ENCODE peak calls at places on chromosomes 2 and 18, in five cellular contexts. One of them, this sample, is unnamed.

GRCh38 chr18:57002627-57003026 is 144.3 kb upstream of the BOD1L2 start:
- DNase-seq in PC-3: no peak
- DNase-seq in hepatocyte: no peak
- DNase-seq in GM23248: no peak
- DNase-seq in SK-N-SH: no peak
- DNase-seq in this sample: no peak

GRCh38 chr18:63161728-63162195 is 157.8 kb downstream of the BCL2 start:
- DNase-seq in SK-N-SH: no peak
- DNase-seq in hepatocyte: peak
- DNase-seq in PC-3: peak
- DNase-seq in GM23248: peak
- DNase-seq in this sample: no peak

GRCh38 chr2:234286118-234286598 is 210.7 kb downstream of the ARL4C start:
- DNase-seq in GM23248: no peak
- DNase-seq in hepatocyte: no peak
- DNase-seq in SK-N-SH: no peak
- DNase-seq in PC-3: no peak
- DNase-seq in this sample: no peak

GRCh38 chr2:187594801-187595200 is 40.6 kb upstream of the TFPI start:
- DNase-seq in SK-N-SH: no peak
- DNase-seq in hepatocyte: no peak
- DNase-seq in GM23248: peak
- DNase-seq in PC-3: no peak
- DNase-seq in this sample: no peak

GRCh38 chr2:197904446-197904845 is 100.1 kb downstream of the PLCL1 start:
- DNase-seq in hepatocyte: no peak
- DNase-seq in SK-N-SH: no peak
- DNase-seq in PC-3: no peak
- DNase-seq in GM23248: no peak
- DNase-seq in this sample: no peak

GRCh38 chr2:109234355-109234754 is 105.3 kb downstream of the SH3RF3 start:
- DNase-seq in GM23248: no peak
- DNase-seq in SK-N-SH: no peak
- DNase-seq in PC-3: no peak
- DNase-seq in hepatocyte: no peak
- DNase-seq in this sample: no peak

GRCh38 chr18:8601277-8602032 is 7.8 kb upstream of the RAB12 start:
- DNase-seq in GM23248: no peak
- DNase-seq in hepatocyte: no peak
- DNase-seq in PC-3: no peak
- DNase-seq in SK-N-SH: no peak
- DNase-seq in this sample: peak

GRCh38 chr2:232365621-232366321 is 12.8 kb upstream of the ALPP start:
- DNase-seq in PC-3: peak
- DNase-seq in hepatocyte: peak
- DNase-seq in GM23248: peak
- DNase-seq in SK-N-SH: peak
- DNase-seq in this sample: peak

GRCh38 chr18:46278481-46279465 is 174.6 kb downstream of the HAUS1 start:
- DNase-seq in hepatocyte: no peak
- DNase-seq in PC-3: peak
- DNase-seq in SK-N-SH: no peak
- DNase-seq in GM23248: peak
- DNase-seq in this sample: no peak

GRCh38 chr2:134466141-134466540 is 212.3 kb downstream of the MGAT5 start:
- DNase-seq in PC-3: peak
- DNase-seq in hepatocyte: peak
- DNase-seq in GM23248: peak
- DNase-seq in SK-N-SH: peak
- DNase-seq in this sample: peak

GRCh38 chr2:10933700-10934225 is 22.0 kb downstream of the KCNF1 start:
- DNase-seq in PC-3: peak
- DNase-seq in hepatocyte: no peak
- DNase-seq in SK-N-SH: no peak
- DNase-seq in GM23248: peak
- DNase-seq in this sample: no peak

GRCh38 chr2:222707689-222708273 is 36.3 kb downstream of the MOGAT1 start:
- DNase-seq in PC-3: peak
- DNase-seq in hepatocyte: peak
- DNase-seq in GM23248: peak
- DNase-seq in SK-N-SH: no peak
- DNase-seq in this sample: no peak

GRCh38 chr2:73920577-73921545 is 5.8 kb upstream of the DGUOK start:
- DNase-seq in SK-N-SH: peak
- DNase-seq in hepatocyte: peak
- DNase-seq in GM23248: peak
- DNase-seq in PC-3: no peak
- DNase-seq in this sample: peak

GRCh38 chr2:147204102-147204501 is 640.7 kb upstream of the ACVR2A start:
- DNase-seq in GM23248: peak
- DNase-seq in PC-3: peak
- DNase-seq in SK-N-SH: no peak
- DNase-seq in hepatocyte: no peak
- DNase-seq in this sample: no peak

GRCh38 chr2:200258881-200259576 is 47.5 kb upstream of the SPATS2L start:
- DNase-seq in hepatocyte: no peak
- DNase-seq in SK-N-SH: no peak
- DNase-seq in GM23248: no peak
- DNase-seq in PC-3: peak
- DNase-seq in this sample: no peak

GRCh38 chr18:37309059-37309458 is 256.5 kb downstream of the CELF4 start:
- DNase-seq in hepatocyte: no peak
- DNase-seq in SK-N-SH: no peak
- DNase-seq in PC-3: no peak
- DNase-seq in GM23248: no peak
- DNase-seq in this sample: no peak

GRCh38 chr2:46286715-46287114 is 10.5 kb upstream of the EPAS1 start:
- DNase-seq in PC-3: peak
- DNase-seq in GM23248: no peak
- DNase-seq in SK-N-SH: no peak
- DNase-seq in hepatocyte: no peak
- DNase-seq in this sample: no peak

GRCh38 chr2:21032338-21033236 is 11.3 kb downstream of the APOB start:
- DNase-seq in SK-N-SH: no peak
- DNase-seq in GM23248: no peak
- DNase-seq in hepatocyte: no peak
- DNase-seq in PC-3: no peak
- DNase-seq in this sample: no peak

GRCh38 chr2:12684471-12684936 is 32.2 kb upstream of the TRIB2 start:
- DNase-seq in GM23248: peak
- DNase-seq in PC-3: peak
- DNase-seq in SK-N-SH: no peak
- DNase-seq in hepatocyte: no peak
- DNase-seq in this sample: no peak

GRCh38 chr18:13483316-13484270 is 242.8 kb downstream of the FAM210A start:
- DNase-seq in SK-N-SH: no peak
- DNase-seq in hepatocyte: no peak
- DNase-seq in GM23248: no peak
- DNase-seq in PC-3: no peak
- DNase-seq in this sample: no peak

GRCh38 chr2:60581461-60582282 is 28.2 kb upstream of the BCL11A start:
- DNase-seq in SK-N-SH: peak
- DNase-seq in hepatocyte: peak
- DNase-seq in GM23248: peak
- DNase-seq in PC-3: peak
- DNase-seq in this sample: peak

GRCh38 chr18:5966514-5966913 is 71.2 kb upstream of the TMEM200C start:
- DNase-seq in hepatocyte: peak
- DNase-seq in PC-3: peak
- DNase-seq in GM23248: peak
- DNase-seq in SK-N-SH: no peak
- DNase-seq in this sample: no peak

GRCh38 chr2:101349893-101350662 is 37.2 kb downstream of the CREG2 start:
- DNase-seq in GM23248: peak
- DNase-seq in hepatocyte: peak
- DNase-seq in PC-3: peak
- DNase-seq in SK-N-SH: no peak
- DNase-seq in this sample: no peak

GRCh38 chr2:158530829-158531228 is 74.1 kb downstream of the PKP4 start:
- DNase-seq in PC-3: no peak
- DNase-seq in SK-N-SH: no peak
- DNase-seq in GM23248: no peak
- DNase-seq in hepatocyte: no peak
- DNase-seq in this sample: no peak

GRCh38 chr2:15948704-15948957 is 8.3 kb downstream of the MYCN start:
- DNase-seq in SK-N-SH: no peak
- DNase-seq in hepatocyte: no peak
- DNase-seq in GM23248: no peak
- DNase-seq in PC-3: no peak
- DNase-seq in this sample: no peak

GRCh38 chr2:214808481-214808931 is 977 bp downstream of the BARD1 start:
- DNase-seq in PC-3: peak
- DNase-seq in SK-N-SH: no peak
- DNase-seq in hepatocyte: no peak
- DNase-seq in GM23248: peak
- DNase-seq in this sample: peak

GRCh38 chr2:159797468-159798375 is at the start of gene CD302:
- DNase-seq in SK-N-SH: peak
- DNase-seq in GM23248: peak
- DNase-seq in PC-3: peak
- DNase-seq in hepatocyte: peak
- DNase-seq in this sample: no peak

GRCh38 chr2:3654031-3654430 is 4.0 kb upstream of the ALLC start:
- DNase-seq in PC-3: no peak
- DNase-seq in GM23248: no peak
- DNase-seq in SK-N-SH: no peak
- DNase-seq in hepatocyte: no peak
- DNase-seq in this sample: no peak

GRCh38 chr2:25379535-25379934 is 37.8 kb upstream of the DNMT3A start:
- DNase-seq in PC-3: no peak
- DNase-seq in SK-N-SH: no peak
- DNase-seq in GM23248: no peak
- DNase-seq in hepatocyte: peak
- DNase-seq in this sample: no peak

GRCh38 chr18:56451188-56451587 is 187.2 kb downstream of the TXNL1 start:
- DNase-seq in PC-3: peak
- DNase-seq in GM23248: peak
- DNase-seq in hepatocyte: no peak
- DNase-seq in SK-N-SH: no peak
- DNase-seq in this sample: no peak

GRCh38 chr2:176562359-176563043 is 293.3 kb downstream of the MTX2 start:
- DNase-seq in GM23248: peak
- DNase-seq in SK-N-SH: no peak
- DNase-seq in PC-3: peak
- DNase-seq in hepatocyte: no peak
- DNase-seq in this sample: no peak

GRCh38 chr2:96869281-96869823 is 528 bp downstream of the SEMA4C start:
- DNase-seq in SK-N-SH: peak
- DNase-seq in hepatocyte: peak
- DNase-seq in GM23248: peak
- DNase-seq in PC-3: peak
- DNase-seq in this sample: no peak

GRCh38 chr2:112093216-112093615 is 38.1 kb downstream of the TMEM87B start:
- DNase-seq in PC-3: no peak
- DNase-seq in GM23248: peak
- DNase-seq in hepatocyte: no peak
- DNase-seq in SK-N-SH: no peak
- DNase-seq in this sample: no peak

GRCh38 chr2:128408349-128409305 is 90.0 kb upstream of the HS6ST1 start:
- DNase-seq in PC-3: peak
- DNase-seq in GM23248: peak
- DNase-seq in SK-N-SH: peak
- DNase-seq in hepatocyte: no peak
- DNase-seq in this sample: no peak

GRCh38 chr2:16059393-16060016 is 119.2 kb downstream of the MYCN start:
- DNase-seq in hepatocyte: no peak
- DNase-seq in GM23248: no peak
- DNase-seq in SK-N-SH: no peak
- DNase-seq in PC-3: no peak
- DNase-seq in this sample: no peak

GRCh38 chr2:214809751-214810564 is 475 bp upstream of the BARD1 start:
- DNase-seq in GM23248: peak
- DNase-seq in hepatocyte: peak
- DNase-seq in SK-N-SH: peak
- DNase-seq in PC-3: peak
- DNase-seq in this sample: peak

DNA sequence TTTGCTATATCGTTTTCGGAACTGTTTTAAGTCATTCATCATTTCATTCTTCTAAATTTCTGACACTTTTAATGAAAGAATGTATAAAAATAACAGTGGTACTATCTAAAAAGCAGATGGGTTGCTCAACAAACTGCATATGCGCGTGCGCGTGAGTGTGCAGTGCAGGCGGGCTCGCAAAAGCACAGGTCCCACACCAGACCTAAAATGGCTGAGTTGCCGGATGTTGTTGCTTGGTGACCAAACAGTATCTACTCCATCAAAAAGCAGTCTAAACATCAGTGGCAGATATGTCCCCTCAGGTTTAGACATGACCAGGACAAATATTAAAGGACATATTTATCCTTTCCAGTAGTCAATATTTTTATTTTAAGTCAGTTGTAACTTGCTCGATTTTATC is 5.1 kb downstream of the NOL4 start:
- DNase-seq in PC-3: no peak
- DNase-seq in hepatocyte: no peak
- DNase-seq in SK-N-SH: peak
- DNase-seq in GM23248: no peak
- DNase-seq in this sample: no peak
- H3K4me3 ChIP-seq in PC-3: no peak
- H3K4me3 ChIP-seq in hepatocyte: no peak
- H3K4me3 ChIP-seq in SK-N-SH: peak
- H3K4me3 ChIP-seq in GM23248: no peak
- H3K4me3 ChIP-seq in this sample: no peak

DNA sequence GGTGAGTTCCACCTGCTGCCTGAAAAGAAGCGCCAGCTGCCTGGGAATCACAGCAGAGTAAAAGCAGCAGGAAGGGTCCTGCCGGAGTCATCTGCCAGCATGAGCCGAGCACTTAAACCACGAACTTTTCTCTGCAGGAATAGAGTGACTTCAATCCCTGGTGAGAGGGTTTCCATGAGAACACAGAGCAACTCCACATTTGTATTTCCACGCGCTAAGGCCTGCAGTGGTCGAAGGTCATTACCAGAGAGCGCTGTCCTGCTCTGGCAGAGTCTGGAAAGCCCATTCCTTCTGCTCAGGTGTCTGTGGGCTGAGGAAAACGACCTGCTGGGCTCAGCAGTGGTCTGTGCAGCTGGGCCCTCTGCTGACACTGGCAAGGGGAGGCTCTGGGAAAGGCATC is 6.7 kb downstream of the PASK start:
- DNase-seq in SK-N-SH: no peak
- DNase-seq in PC-3: no peak
- DNase-seq in hepatocyte: no peak
- DNase-seq in GM23248: no peak
- DNase-seq in this sample: no peak
- TF ChIP-seq EZH2phosphoT487 in SK-N-SH: no peak
- TF ChIP-seq EZH2phosphoT487 in PC-3: no peak
- TF ChIP-seq EZH2phosphoT487 in hepatocyte: no peak
- TF ChIP-seq EZH2phosphoT487 in GM23248: no peak
- TF ChIP-seq EZH2phosphoT487 in this sample: no peak

GRCh38 chr2:168890006-168890782 is at the start of gene SPC25:
- DNase-seq in hepatocyte: peak
- DNase-seq in SK-N-SH: peak
- DNase-seq in GM23248: peak
- DNase-seq in PC-3: peak
- DNase-seq in this sample: peak
- H3K27ac ChIP-seq in hepatocyte: no peak
- H3K27ac ChIP-seq in SK-N-SH: no peak
- H3K27ac ChIP-seq in GM23248: no peak
- H3K27ac ChIP-seq in PC-3: no peak
- H3K27ac ChIP-seq in this sample: peak

GRCh38 chr18:60082790-60083189 is 183.0 kb downstream of the PMAIP1 start:
- DNase-seq in GM23248: no peak
- DNase-seq in hepatocyte: no peak
- DNase-seq in PC-3: no peak
- DNase-seq in SK-N-SH: no peak
- DNase-seq in this sample: no peak
- H3K4me3 ChIP-seq in GM23248: no peak
- H3K4me3 ChIP-seq in hepatocyte: no peak
- H3K4me3 ChIP-seq in PC-3: no peak
- H3K4me3 ChIP-seq in SK-N-SH: no peak
- H3K4me3 ChIP-seq in this sample: no peak

This sample was measured in OCI-LY7.